ENCODE peak calls at places on chromosome 21, in six cellular contexts. G is stomach, D is ovary, Q is A549, W is NB4, N is heart right ventricle. P is an unnamed sample.

GRCh38 chr21:41012425-41012824 is 155.5 kb upstream of the BACE2 start:
- DNase-seq in G (no peak), D (no peak), Q (no peak), W (no peak), N (no peak), P (no peak)

GRCh38 chr21:38223893-38224540 is 32.8 kb upstream of the KCNJ15 start:
- DNase-seq in G (no peak), D (no peak), Q (peak; percentile 75), W (peak; percentile 41), N (no peak), P (no peak)

GRCh38 chr21:33443174-33443573 is 36.6 kb downstream of the TMEM50B start:
- DNase-seq in G (no peak), D (no peak), Q (no peak), W (no peak), N (no peak), P (no peak)

GRCh38 chr21:36964832-36965719 is 1.4 kb downstream of the HLCS start:
- DNase-seq in G (no peak), D (no peak), Q (no peak), W (peak; percentile 27), N (no peak), P (no peak)

GRCh38 chr21:39452965-39453332 is 1.2 kb downstream of the SH3BGR start:
- DNase-seq in G (no peak), D (no peak), Q (no peak), W (no peak), N (no peak), P (no peak)

GRCh38 chr21:33767960-33768359 is 125.7 kb downstream of the ITSN1 start:
- DNase-seq in G (no peak), D (no peak), Q (no peak), W (no peak), N (no peak), P (no peak)

GRCh38 chr21:33419538-33420123 is 16.4 kb downstream of the IFNGR2 start:
- DNase-seq in G (peak; percentile 40), D (peak; percentile 40), Q (peak; percentile 62), W (no peak), N (no peak), P (no peak)

GRCh38 chr21:38120984-38121855 is 135.6 kb upstream of the KCNJ15 start:
- DNase-seq in G (no peak), D (no peak), Q (no peak), W (no peak), N (no peak), P (no peak)

GRCh38 chr21:39908265-39908923 is 41.2 kb downstream of the PCP4 start:
- DNase-seq in G (no peak), D (no peak), Q (no peak), W (no peak), N (no peak), P (no peak)

GRCh38 chr21:40902299-40902698 is 55.3 kb upstream of the DSCAM start:
- DNase-seq in G (peak; percentile 52), D (no peak), Q (no peak), W (no peak), N (no peak), P (no peak)

GRCh38 chr21:33022489-33022827 is 3.3 kb upstream of the OLIG2 start:
- DNase-seq in G (no peak), D (no peak), Q (no peak), W (no peak), N (no peak), P (no peak)

GRCh38 chr21:31945576-31945975 is 72.8 kb downstream of the HUNK start:
- DNase-seq in G (no peak), D (no peak), Q (no peak), W (no peak), N (no peak), P (no peak)

GRCh38 chr21:19899645-19900044 is 1098.6 kb upstream of the NCAM2 start:
- DNase-seq in G (no peak), D (no peak), Q (no peak), W (no peak), N (no peak), P (no peak)

GRCh38 chr21:41557884-41558283 is 49.9 kb upstream of the TMPRSS2 start:
- DNase-seq in G (no peak), D (no peak), Q (no peak), W (no peak), N (no peak), P (no peak)

GRCh38 chr21:44848821-44849521 is 24.5 kb downstream of the PTTG1IP start:
- DNase-seq in G (no peak), D (no peak), Q (no peak), W (no peak), N (no peak), P (no peak)

GRCh38 chr21:34881894-34882371 is 167.2 kb downstream of the RUNX1 start:
- DNase-seq in G (no peak), D (no peak), Q (peak; percentile 57), W (no peak), N (no peak), P (no peak)
- H3K4me3 ChIP-seq in G (peak overlapping the region; percentile 73), D (no peak overlapping the region), Q (peak overlapping the region; percentile 11), W (peak overlapping the region; percentile 99), N (peak overlapping the region; percentile 12), P (no peak overlapping the region)

GRCh38 chr21:45975017-45975595 is 6.5 kb upstream of the COL6A1 start:
- DNase-seq in G (peak; percentile 31), D (peak; percentile 77), Q (no peak), W (no peak), N (peak; percentile 77), P (no peak)
- H3K4me3 ChIP-seq in G (peak overlapping the region; percentile 59), D (peak overlapping the region; percentile 59), Q (no peak overlapping the region), W (no peak overlapping the region), N (peak overlapping the region; percentile 56), P (no peak overlapping the region)

GRCh38 chr21:43343992-43344886 is 82.7 kb downstream of the SIK1 start:
- DNase-seq in G (peak; percentile 89), D (no peak), Q (peak; percentile 94), W (no peak), N (no peak), P (no peak)
- H3K4me3 ChIP-seq in G (peak overlapping the region; percentile 8), D (no peak overlapping the region), Q (peak overlapping the region; percentile 10), W (no peak overlapping the region), N (no peak overlapping the region), P (no peak overlapping the region)

DNA sequence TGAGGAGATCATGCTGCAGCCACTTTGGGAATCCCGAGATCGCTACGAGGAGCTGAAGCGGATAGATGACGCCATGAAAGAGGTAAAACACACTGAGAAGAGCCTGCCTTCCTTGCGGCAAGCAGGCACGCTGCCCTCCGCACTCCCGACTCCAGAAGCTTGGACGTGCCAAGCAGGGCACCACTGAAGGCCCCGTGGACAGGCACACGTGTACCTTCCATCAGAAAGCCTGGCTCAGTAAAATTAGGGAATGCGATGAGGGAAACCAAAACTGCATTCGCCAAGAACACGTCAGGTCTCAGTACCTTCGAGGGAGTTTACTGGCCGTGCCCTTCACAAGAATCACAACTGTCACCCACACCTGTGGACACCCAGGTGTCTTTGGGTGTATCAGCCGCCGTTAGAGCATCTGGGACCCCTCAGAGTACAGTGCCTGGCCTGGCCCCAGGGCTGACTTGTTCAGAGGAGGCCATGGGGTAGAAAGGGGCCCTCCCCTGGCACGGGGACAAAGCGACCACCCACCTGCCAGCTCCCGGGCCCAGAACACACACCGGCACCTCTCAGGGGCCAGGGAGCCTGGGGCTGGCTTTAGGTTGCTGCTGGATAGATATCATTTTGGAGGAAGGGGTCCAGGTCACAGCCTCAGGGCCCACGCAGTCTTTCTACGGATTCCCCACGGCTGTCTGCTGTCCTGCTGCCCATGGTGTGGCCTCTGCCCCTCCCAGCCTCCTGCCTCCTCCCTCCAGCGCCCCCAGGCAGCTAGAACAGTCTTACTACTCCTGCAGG is 108.4 kb downstream of the WDR4 start:
- DNase-seq in G (no peak), D (no peak), Q (no peak), W (no peak), N (no peak), P (no peak)
- H3K4me3 ChIP-seq in G (no peak overlapping the region), D (no peak overlapping the region), Q (no peak overlapping the region), W (no peak overlapping the region), N (no peak overlapping the region), P (no peak overlapping the region)

DNA sequence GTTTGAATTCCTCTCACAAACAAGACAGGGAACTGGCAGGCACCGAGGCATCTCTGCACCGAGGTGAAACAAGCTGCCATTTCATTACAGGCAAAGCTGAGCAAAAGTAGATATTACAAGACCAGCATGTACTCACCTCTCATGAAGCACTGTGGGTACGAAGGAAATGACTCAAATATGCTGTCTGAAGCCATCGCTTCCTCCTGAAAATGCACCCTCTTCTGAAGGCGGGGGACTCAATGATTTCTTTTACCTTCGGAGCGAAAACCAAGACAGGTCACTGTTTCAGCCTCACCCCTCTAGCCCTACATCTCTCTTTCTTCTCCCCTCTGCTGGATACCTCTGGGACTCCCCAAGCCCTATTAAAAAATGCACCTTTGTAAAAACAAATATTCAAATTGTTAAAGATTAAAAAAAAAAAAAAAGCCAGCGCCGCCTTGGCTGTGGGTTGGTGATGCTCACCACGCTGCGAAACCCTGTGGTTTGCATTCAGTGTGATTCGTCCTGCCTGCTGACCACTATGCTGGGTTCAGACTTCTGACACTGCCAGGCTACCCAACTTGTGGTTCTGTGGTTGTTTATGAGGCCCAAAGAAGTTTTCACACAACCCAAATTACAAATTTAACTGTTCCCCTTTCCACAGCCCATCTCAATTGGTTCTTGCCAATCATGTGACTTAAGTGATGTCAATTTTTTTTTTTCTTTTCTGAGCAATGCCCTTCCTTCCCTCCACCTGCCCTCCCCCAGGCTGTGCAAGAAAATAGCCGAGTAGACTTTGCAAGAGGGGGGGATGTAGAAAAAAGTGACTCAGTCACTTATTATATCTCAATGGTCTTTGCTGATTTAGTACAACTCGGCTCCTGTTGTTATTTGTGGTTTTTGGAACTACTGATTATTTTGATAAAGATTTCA is at the start of gene RUNX1:
- DNase-seq in G (peak; percentile 52), D (no peak), Q (no peak), W (peak; percentile 98), N (no peak), P (peak; percentile 75)
- H3K4me3 ChIP-seq in G (peak within 1 kb of the TSS; percentile 29), D (no peak within 1 kb of the TSS), Q (no peak within 1 kb of the TSS), W (peak within 1 kb of the TSS; percentile 98), N (peak within 1 kb of the TSS; percentile 38), P (peak within 1 kb of the TSS; percentile 72)

DNA sequence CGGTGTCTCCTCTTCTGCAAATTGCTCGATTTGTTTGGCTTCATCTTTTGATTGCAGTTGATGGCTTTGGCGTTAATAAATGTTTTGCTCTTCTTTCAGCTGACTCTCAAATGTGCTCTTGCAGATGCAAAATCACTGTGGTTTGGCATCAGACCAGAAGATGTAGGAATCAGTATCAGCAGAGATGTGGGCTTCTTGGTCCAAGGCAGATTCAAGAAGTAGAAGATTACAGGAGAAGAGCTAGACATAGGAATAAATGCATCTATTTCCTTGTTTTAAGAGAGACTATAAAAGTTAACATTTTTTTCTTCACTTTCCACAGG is 59.8 kb upstream of the BACH1 start:
- DNase-seq in G (no peak), D (no peak), Q (no peak), W (no peak), N (no peak), P (no peak)
- H3K4me3 ChIP-seq in G (no peak overlapping the region), D (no peak overlapping the region), Q (no peak overlapping the region), W (no peak overlapping the region), N (no peak overlapping the region), P (no peak overlapping the region)

GRCh38 chr21:22444990-22445389 is 1446.8 kb downstream of the NCAM2 start:
- DNase-seq in G (no peak), D (no peak), Q (no peak), W (no peak), N (no peak), P (no peak)
- H3K4me3 ChIP-seq in G (no peak overlapping the region), D (no peak overlapping the region), Q (no peak overlapping the region), W (no peak overlapping the region), N (no peak overlapping the region), P (no peak overlapping the region)

GRCh38 chr21:15468368-15468767 is 261.4 kb upstream of the USP25 start:
- DNase-seq in G (no peak), D (no peak), Q (no peak), W (no peak), N (no peak), P (no peak)

GRCh38 chr21:15472108-15472507 is 257.7 kb upstream of the USP25 start:
- DNase-seq in G (no peak), D (no peak), Q (no peak), W (no peak), N (no peak), P (no peak)

GRCh38 chr21:15472641-15473040 is 257.1 kb upstream of the USP25 start:
- DNase-seq in G (no peak), D (no peak), Q (no peak), W (no peak), N (no peak), P (no peak)
- H3K4me3 ChIP-seq in G (no peak overlapping the region), D (no peak overlapping the region), Q (no peak overlapping the region), W (no peak overlapping the region), N (no peak overlapping the region), P (no peak overlapping the region)

P was measured in effector memory CD4-positive, alpha-beta T cell.